ENCODE peak calls at places on chromosomes 16 and 17, in six cellular contexts. K is trophoblast cell, Z is PC-3, L is neural progenitor cell, B is HCT116, M is GM23248. Q is an unnamed sample.
A peak's percentile ranks its signal among the peaks of the same experiment; 100 is the strongest.

GRCh38 chr17:50918933-50919296 is 52.8 kb upstream of the TOB1 start:
- DNase-seq in L (no peak), Z (no peak), M (peak; percentile 62), B (no peak), K (no peak), Q (no peak)

GRCh38 chr17:62931101-62931500 is 34.9 kb upstream of the TANC2 start:
- DNase-seq in B (no peak), Z (no peak), K (no peak), M (peak; percentile 30), L (no peak), Q (peak; percentile 2)

GRCh38 chr16:50611332-50611934 is 63.2 kb downstream of the NKD1 start:
- DNase-seq in K (no peak), Z (peak; percentile 6), L (no peak), B (no peak), M (peak; percentile 30), Q (no peak)

GRCh38 chr17:17349724-17350106 is 46.5 kb downstream of the NT5M start:
- DNase-seq in K (no peak), M (no peak), Z (no peak), L (no peak), B (no peak), Q (no peak)

GRCh38 chr17:10623786-10624338 is 33.2 kb downstream of the MYH3 start:
- DNase-seq in K (no peak), B (no peak), L (no peak), Z (no peak), M (no peak), Q (no peak)

GRCh38 chr16:84349852-84350565 is 18.3 kb upstream of the ATP2C2 start:
- DNase-seq in Z (no peak), M (no peak), K (no peak), L (peak; percentile 25), B (no peak), Q (no peak)

GRCh38 chr16:1691276-1691675 is 13.2 kb downstream of the JPT2 start:
- DNase-seq in L (no peak), K (no peak), Z (peak; percentile 70), M (peak; percentile 73), B (no peak), Q (peak; percentile 39)

GRCh38 chr16:61820398-61820797 is 215.8 kb downstream of the CDH8 start:
- DNase-seq in B (no peak), K (no peak), Z (peak; percentile 82), M (no peak), L (no peak), Q (no peak)

GRCh38 chr16:84195201-84196093 is 4.5 kb downstream of the ADAD2 start:
- DNase-seq in M (no peak), Z (no peak), B (no peak), K (no peak), L (no peak), Q (no peak)

GRCh38 chr16:68116256-68116853 is 31.2 kb downstream of the NFATC3 start:
- DNase-seq in K (no peak), L (no peak), Z (peak; percentile 48), M (peak; percentile 61), B (no peak), Q (peak; percentile 40)

GRCh38 chr17:77409282-77410161 is 268.8 kb downstream of the SEC14L1 start:
- DNase-seq in M (peak; percentile 68), B (no peak), L (peak; percentile 78), K (peak; percentile 75), Z (no peak), Q (peak; percentile 79)

GRCh38 chr17:5630434-5630833 is 46.1 kb upstream of the NLRP1 start:
- DNase-seq in L (no peak), M (peak; percentile 95), B (no peak), Z (peak; percentile 20), K (peak; percentile 18), Q (peak; percentile 7)

GRCh38 chr16:66069576-66069975 is 296.9 kb upstream of the CDH5 start:
- DNase-seq in B (no peak), Z (no peak), M (no peak), L (no peak), K (no peak), Q (peak; percentile 61)

GRCh38 chr16:70746708-70747424 is 54.1 kb downstream of the VAC14 start:
- DNase-seq in M (peak; percentile 92), Z (peak; percentile 94), B (peak; percentile 75), K (peak; percentile 93), L (no peak), Q (peak; percentile 89)

GRCh38 chr16:89380681-89381080 is 109.7 kb downstream of the ANKRD11 start:
- DNase-seq in L (no peak), K (no peak), Z (no peak), M (no peak), B (no peak), Q (no peak)

GRCh38 chr16:79437764-79438728 is 162.5 kb downstream of the MAF start:
- DNase-seq in Z (no peak), L (peak; percentile 71), M (no peak), K (no peak), B (no peak), Q (no peak)

GRCh38 chr16:15954814-15955151 is 5.4 kb downstream of the ABCC1 start:
- DNase-seq in Z (no peak), B (no peak), M (peak; percentile 73), L (no peak), K (no peak), Q (no peak)

GRCh38 chr16:48126801-48127644 is 28.8 kb downstream of the ABCC12 start:
- DNase-seq in Z (peak; percentile 92), B (no peak), L (no peak), M (peak; percentile 93), K (no peak), Q (peak; percentile 90)

GRCh38 chr17:74241847-74242246 is 28.5 kb downstream of the TTYH2 start:
- DNase-seq in Z (no peak), B (no peak), M (no peak), L (no peak), K (no peak), Q (no peak)
- H3K27me3 ChIP-seq in Z (no peaks in the 10 kb centered on the region), B (no peaks in the 10 kb centered on the region), M (peaks cover 6% of the 10 kb centered on the region), L (no peaks in the 10 kb centered on the region), K (no peaks in the 10 kb centered on the region), Q (peaks cover 12% of the 10 kb centered on the region)

DNA sequence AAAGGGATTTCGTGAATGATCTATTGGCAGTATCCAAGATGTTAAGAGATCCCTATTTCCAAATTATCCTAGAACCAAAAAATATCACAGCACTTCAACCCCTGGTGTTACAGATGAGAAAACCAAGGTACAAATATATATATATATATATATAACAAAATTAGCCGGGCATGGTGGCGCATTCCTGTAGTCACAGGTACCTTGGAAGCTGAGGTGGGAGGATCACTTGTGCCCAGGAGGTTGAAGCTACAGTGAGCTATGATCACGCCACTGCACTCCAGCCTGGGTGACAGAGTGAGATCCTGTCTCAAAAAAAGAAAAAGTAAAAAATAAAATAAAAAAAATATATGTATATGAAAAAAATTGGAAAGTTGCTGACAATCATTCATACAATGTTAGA is 637 bp upstream of the CLN3 start:
- DNase-seq in Z (no peak), K (no peak), M (no peak), B (no peak), L (no peak), Q (no peak)
- H3K9ac ChIP-seq in Z (peak overlapping the region; percentile 94), K (no peak overlapping the region), M (peak overlapping the region; percentile 93), B (peak overlapping the region; percentile 81), L (no peak overlapping the region), Q (peak overlapping the region; percentile 97)

DNA sequence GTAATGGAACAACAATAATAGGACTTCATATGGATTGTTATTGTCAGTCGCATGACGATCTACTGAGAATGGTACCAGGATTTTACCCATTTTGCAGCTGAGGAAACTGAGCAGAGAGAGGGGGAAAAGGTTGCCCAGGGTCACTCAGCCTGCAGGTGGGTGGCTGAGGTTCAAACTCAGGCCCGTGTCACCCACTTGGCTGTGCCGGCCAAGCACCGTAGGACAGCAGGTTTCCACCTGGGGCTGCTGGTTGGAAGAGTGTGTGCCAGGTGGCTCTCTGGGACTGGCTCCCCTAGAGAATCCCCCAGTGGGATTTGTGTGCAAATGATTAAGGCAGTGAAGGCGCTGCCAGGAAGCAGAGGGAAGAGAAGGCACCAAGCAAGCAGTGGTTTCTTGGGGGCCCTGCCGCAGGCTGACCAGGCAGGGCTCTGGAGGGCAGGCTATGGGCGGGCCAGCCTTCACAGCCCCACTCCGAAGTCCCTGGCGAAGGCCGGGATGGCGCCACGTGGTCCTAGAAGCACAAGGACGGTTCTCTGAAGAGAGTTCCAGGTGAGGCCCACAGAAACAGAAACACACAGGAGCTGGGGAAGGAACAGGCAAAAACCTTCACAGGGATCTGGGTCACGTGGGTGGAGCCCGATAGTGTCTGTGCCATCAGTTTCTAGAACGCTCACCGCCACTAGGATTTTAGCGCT is 163.5 kb downstream of the IRF8 start:
- DNase-seq in K (no peak), Z (no peak), M (no peak), L (no peak), B (no peak), Q (no peak)
- H3K27me3 ChIP-seq in K (no peaks in the 10 kb centered on the region), Z (peaks cover 49% of the 10 kb centered on the region), M (peaks cover 35% of the 10 kb centered on the region), L (peaks cover 3% of the 10 kb centered on the region), B (peaks cover 31% of the 10 kb centered on the region), Q (peaks cover 53% of the 10 kb centered on the region)

GRCh38 chr17:78488156-78488555 is 89.0 kb downstream of the DNAH17 start:
- DNase-seq in L (no peak), K (no peak), M (no peak), Z (no peak), B (no peak), Q (no peak)

GRCh38 chr17:78486228-78486802 is 90.9 kb downstream of the DNAH17 start:
- DNase-seq in L (no peak), Z (no peak), K (no peak), B (no peak), M (no peak), Q (no peak)

GRCh38 chr17:78486946-78487680 is 90.1 kb downstream of the DNAH17 start:
- DNase-seq in M (no peak), B (no peak), K (no peak), L (no peak), Z (no peak), Q (no peak)

GRCh38 chr17:78484300-78485159 is 92.7 kb downstream of the DNAH17 start:
- DNase-seq in K (no peak), M (peak; percentile 50), Z (no peak), B (peak; percentile 22), L (peak; percentile 69), Q (peak; percentile 32)

DNA sequence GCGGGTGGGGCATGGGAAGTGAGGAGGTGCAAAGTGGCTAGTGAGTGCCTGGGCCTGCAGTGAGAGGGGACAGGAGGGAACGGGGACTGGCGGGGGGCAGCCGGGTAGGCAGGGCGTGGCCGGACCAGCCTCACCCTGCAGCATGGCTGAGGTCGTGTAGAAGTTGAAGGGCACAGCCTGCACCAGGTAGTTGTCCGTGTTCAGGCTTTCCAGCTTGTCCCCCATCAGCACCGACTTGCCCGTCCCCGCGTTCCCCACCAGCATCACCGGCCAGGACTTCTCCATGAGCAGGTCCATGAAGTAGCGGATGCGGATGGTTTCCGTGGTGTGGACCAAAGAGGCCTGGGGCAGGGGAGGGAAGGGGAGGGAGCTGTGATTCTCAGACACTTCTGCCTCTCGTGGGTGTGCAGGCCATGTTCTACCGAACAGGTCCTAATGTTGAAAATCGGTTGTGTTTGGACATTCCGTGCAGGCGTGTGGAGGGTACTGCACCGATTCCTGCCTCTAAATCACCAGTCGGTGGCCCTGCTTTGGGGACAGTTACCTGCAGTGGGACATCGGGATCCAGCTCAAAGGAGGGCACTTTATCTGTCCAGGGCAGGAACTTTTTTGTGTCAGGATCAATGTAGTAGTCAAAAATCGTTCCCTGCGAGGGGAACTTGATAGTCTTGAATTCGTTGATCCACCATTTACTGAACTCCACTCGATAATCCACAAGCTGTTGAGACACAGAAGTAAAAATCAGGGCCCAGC is 91.6 kb downstream of the DNAH17 start:
- DNase-seq in K (no peak), M (no peak), L (no peak), Z (no peak), B (no peak), Q (no peak)
- H3K9ac ChIP-seq in K (no peak overlapping the region), M (no peak overlapping the region), L (no peak overlapping the region), Z (no peak overlapping the region), B (peak overlapping the region; percentile 83), Q (no peak overlapping the region)

GRCh38 chr17:65121916-65122821 is 15.0 kb upstream of the RGS9 start:
- DNase-seq in Z (peak; percentile 27), L (no peak), K (no peak), M (no peak), B (no peak), Q (no peak)
- H3K27me3 ChIP-seq in Z (no peaks in the 10 kb centered on the region), L (no peaks in the 10 kb centered on the region), K (no peaks in the 10 kb centered on the region), M (peaks cover 3% of the 10 kb centered on the region), B (no peaks in the 10 kb centered on the region), Q (peaks cover 5% of the 10 kb centered on the region)

Q was measured in adipocyte.